ENCODE peak calls at places on chromosomes 16 and 17, in eight cellular contexts. B is upper lobe of left lung, I is mammary epithelial cell, G is HCT116, A is transverse colon, K is GM23338, R is stomach, X is progenitor cell of endocrine pancreas. S is an unnamed sample.

GRCh38 chr17:82566129-82566995 is 46.8 kb downstream of the FOXK2 start:
- DNase-seq in B (no peak), I (no peak), G (no peak), A (peak; percentile 45), K (no peak), R (no peak), X (no peak), S (no peak)

GRCh38 chr17:77453613-77454559 is 313.1 kb downstream of the SEC14L1 start:
- DNase-seq in B (no peak), I (peak; percentile 77), G (no peak), A (peak; percentile 89), K (no peak), R (peak; percentile 85), X (no peak), S (peak; percentile 68)

GRCh38 chr16:85151603-85152413 is 39.5 kb upstream of the CIBAR2 start:
- DNase-seq in B (no peak), I (peak; percentile 76), G (no peak), A (peak; percentile 65), K (no peak), R (peak; percentile 72), X (no peak), S (no peak)

GRCh38 chr17:34499576-34499975 is 79.8 kb upstream of the TMEM132E start:
- DNase-seq in B (no peak), I (peak; percentile 11), G (no peak), A (no peak), K (peak; percentile 91), R (no peak), X (no peak), S (no peak)

GRCh38 chr16:57299009-57299718 is 14.7 kb upstream of the PLLP start:
- DNase-seq in B (no peak), I (no peak), G (no peak), A (peak; percentile 50), K (peak; percentile 79), R (peak; percentile 40), X (no peak), S (no peak)

GRCh38 chr17:43892672-43892975 is 14.7 kb downstream of the MPP2 start:
- DNase-seq in B (no peak), I (no peak), G (no peak), A (no peak), K (no peak), R (no peak), X (no peak), S (no peak)

GRCh38 chr16:81752225-81752875 is 26.7 kb upstream of the PLCG2 start:
- DNase-seq in B (peak; percentile 53), I (no peak), G (no peak), A (peak; percentile 73), K (peak; percentile 20), R (peak; percentile 52), X (no peak), S (peak; percentile 91)

GRCh38 chr17:81517339-81518112 is 4.9 kb upstream of the ACTG1 start:
- DNase-seq in B (peak; percentile 53), I (no peak), G (no peak), A (peak; percentile 67), K (peak; percentile 64), R (no peak), X (peak; percentile 10), S (no peak)

GRCh38 chr16:88103581-88104188 is 152.5 kb downstream of the BANP start:
- DNase-seq in B (peak; percentile 29), I (no peak), G (no peak), A (no peak), K (no peak), R (no peak), X (no peak), S (peak; percentile 27)
- TF ChIP-seq CTCF in B (no peak), I (no peak), G (no peak), A (no peak), K (no peak), R (no peak), X (no peak), S (no peak)

GRCh38 chr17:74920679-74921044 is 2.4 kb downstream of the USH1G start:
- DNase-seq in B (no peak), I (peak; percentile 13), G (no peak), A (no peak), K (peak; percentile 36), R (no peak), X (no peak), S (no peak)

GRCh38 chr17:74920306-74920620 is 2.8 kb downstream of the USH1G start:
- DNase-seq in B (no peak), I (no peak), G (no peak), A (no peak), K (no peak), R (no peak), X (no peak), S (no peak)

GRCh38 chr17:74918906-74919305 is 4.1 kb downstream of the USH1G start:
- DNase-seq in B (no peak), I (no peak), G (no peak), A (no peak), K (no peak), R (no peak), X (no peak), S (no peak)

GRCh38 chr17:74921045-74921681 is 1.9 kb downstream of the USH1G start:
- DNase-seq in B (peak; percentile 70), I (peak; percentile 27), G (no peak), A (no peak), K (no peak), R (no peak), X (no peak), S (no peak)

DNA sequence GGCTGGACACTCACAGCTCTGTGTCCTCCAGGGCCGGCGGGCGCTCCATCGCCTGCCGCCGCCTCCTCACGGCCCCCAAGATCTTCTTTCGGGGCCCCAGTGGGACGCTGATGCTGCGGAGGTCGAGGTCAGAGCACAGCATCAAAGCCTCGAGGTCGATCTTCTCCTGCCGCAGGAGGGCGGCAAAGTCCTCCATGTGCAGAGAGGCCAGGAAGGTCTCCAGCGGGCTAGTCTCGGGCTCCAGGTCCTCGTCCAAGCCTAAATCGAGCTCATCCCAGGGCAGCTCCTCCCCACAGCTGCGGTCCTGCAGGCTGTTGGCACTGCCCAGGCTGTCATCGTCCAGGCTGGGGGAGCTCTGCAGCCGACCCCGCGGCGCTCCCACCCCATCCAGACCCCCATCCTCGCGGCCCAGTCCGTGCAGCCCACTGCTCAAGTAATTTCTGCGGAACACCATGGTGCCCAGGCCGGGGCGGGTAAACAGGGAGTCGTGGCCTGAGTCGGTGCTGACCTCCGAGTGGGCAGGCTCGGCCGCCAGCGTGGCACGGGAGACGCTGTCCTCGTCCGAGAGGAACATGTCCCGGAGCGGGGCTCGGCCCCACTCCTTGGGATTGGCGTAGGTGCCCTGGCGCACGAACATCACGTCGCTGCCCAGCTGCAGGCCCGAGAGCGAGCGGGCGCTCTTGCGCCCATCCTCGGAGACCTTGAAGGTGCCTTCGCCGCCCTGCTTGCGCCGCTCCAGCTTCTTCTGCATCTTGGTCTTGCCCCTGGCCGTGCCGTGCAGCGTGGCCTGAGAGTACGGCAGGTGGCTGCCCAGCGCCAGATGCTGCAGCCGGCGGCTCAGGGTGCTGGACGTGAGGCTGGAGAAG is 3.4 kb downstream of the USH1G start:
- DNase-seq in B (peak; percentile 84), I (no peak), G (no peak), A (no peak), K (peak; percentile 82), R (peak; percentile 33), X (no peak), S (no peak)
- TF ChIP-seq CTCF in B (no peak), I (no peak), G (no peak), A (no peak), K (peak; percentile 83), R (no peak), X (peak; percentile 43), S (peak; percentile 36)

GRCh38 chr17:80036715-80037477 is 454 bp downstream of the CCDC40 start:
- DNase-seq in B (peak; percentile 87), I (peak; percentile 5), G (no peak), A (peak; percentile 37), K (peak; percentile 86), R (no peak), X (peak; percentile 53), S (no peak)

GRCh38 chr17:80034977-80035686 is 540 bp downstream of the TBC1D16 start:
- DNase-seq in B (no peak), I (peak; percentile 31), G (no peak), A (peak; percentile 54), K (peak; percentile 70), R (no peak), X (peak; percentile 32), S (no peak)

GRCh38 chr17:80035687-80035936 is at the start of gene TBC1D16:
- DNase-seq in B (no peak), I (no peak), G (no peak), A (no peak), K (no peak), R (no peak), X (no peak), S (no peak)

GRCh38 chr17:80034654-80034976 is 1.1 kb downstream of the TBC1D16 start:
- DNase-seq in B (no peak), I (no peak), G (no peak), A (no peak), K (no peak), R (no peak), X (no peak), S (no peak)

DNA sequence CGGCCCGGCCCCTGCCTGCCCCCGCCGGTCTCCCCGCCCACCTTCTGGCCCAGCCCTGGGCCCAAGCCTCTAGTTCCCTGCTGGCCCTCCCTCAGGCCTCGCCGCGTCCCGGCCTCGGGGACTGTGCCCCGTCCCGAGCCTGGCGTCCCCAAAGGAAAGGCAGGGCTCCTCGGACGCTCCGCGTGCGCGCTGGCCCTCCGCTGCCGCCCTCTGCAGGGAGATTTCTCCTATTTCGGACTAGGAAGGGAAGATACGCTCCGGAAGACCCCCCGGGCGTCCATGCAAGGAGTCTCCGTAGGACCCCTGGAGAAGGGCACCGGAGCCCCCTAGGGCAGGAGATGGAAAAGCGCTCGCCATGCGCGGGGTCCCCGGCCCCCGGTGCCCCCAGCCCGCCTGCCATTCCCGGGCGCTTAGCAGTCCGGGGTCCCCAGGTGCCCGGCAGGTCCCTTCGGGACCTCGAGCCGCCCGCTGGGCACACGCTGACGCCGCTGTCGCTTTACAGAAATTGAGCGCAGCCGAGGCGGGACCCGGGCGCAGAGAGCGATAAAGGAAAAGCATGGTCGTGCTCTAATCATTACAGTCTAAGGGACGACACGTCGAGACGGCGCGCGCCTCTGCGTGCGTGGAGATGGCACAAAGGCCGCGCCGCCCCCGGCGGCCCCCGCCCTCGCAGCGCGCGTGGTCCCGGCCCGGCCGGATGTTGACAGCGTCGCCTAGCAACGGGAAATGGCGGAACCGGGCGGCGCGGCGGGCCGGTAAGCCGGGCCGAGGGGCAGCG is at the start of gene CCDC40:
- DNase-seq in B (peak; percentile 97), I (peak; percentile 68), G (peak; percentile 50), A (peak; percentile 87), K (peak; percentile 84), R (peak; percentile 87), X (peak; percentile 72), S (peak; percentile 76)
- TF ChIP-seq CTCF in B (no peak), I (peak; percentile 33), G (no peak), A (no peak), K (no peak), R (no peak), X (peak; percentile 20), S (no peak)

GRCh38 chr17:27203241-27203640 is 90.7 kb upstream of the WSB1 start:
- DNase-seq in B (no peak), I (no peak), G (no peak), A (no peak), K (no peak), R (no peak), X (no peak), S (no peak)

GRCh38 chr17:27209316-27209715 is 84.6 kb upstream of the WSB1 start:
- DNase-seq in B (no peak), I (no peak), G (no peak), A (no peak), K (no peak), R (no peak), X (no peak), S (no peak)

GRCh38 chr17:27207073-27207511 is 86.8 kb upstream of the WSB1 start:
- DNase-seq in B (no peak), I (peak; percentile 70), G (peak; percentile 22), A (no peak), K (no peak), R (no peak), X (no peak), S (no peak)

GRCh38 chr17:27200476-27200875 is 93.4 kb upstream of the WSB1 start:
- DNase-seq in B (no peak), I (no peak), G (no peak), A (no peak), K (no peak), R (no peak), X (no peak), S (no peak)

GRCh38 chr17:27206447-27206846 is 87.5 kb upstream of the WSB1 start:
- DNase-seq in B (no peak), I (no peak), G (peak; percentile 23), A (peak; percentile 16), K (peak; percentile 45), R (no peak), X (no peak), S (no peak)
- TF ChIP-seq CTCF in B (no peak), I (peak; percentile 41), G (no peak), A (no peak), K (peak; percentile 50), R (no peak), X (no peak), S (peak; percentile 46)